ENCODE peak calls at places on chromosome 17, in nine cellular contexts. U is sigmoid colon, W is IMR-90, H is transverse colon, V is PC-9, N is fibroblast of the aortic adventitia, C is BJ, Z is heart left ventricle, D is epithelial cell of esophagus. B is an unnamed sample.

GRCh38 chr17:62614142-62614541 is 13.3 kb upstream of the MRC2 start:
- DNase-seq in U (no peak), W (peak), H (no peak), V (no peak), N (peak), C (peak), Z (no peak), D (no peak), B (peak)

GRCh38 chr17:33873218-33873617 is 381.9 kb upstream of the CCL2 start:
- DNase-seq in U (no peak), W (no peak), H (no peak), V (no peak), N (no peak), C (no peak), Z (no peak), D (no peak), B (no peak)

GRCh38 chr17:78125138-78125913 is 3.2 kb downstream of the TMC6 start:
- DNase-seq in U (no peak), W (no peak), H (no peak), V (no peak), N (no peak), C (no peak), Z (no peak), D (no peak), B (no peak)

GRCh38 chr17:82414548-82415281 is 3.4 kb upstream of the HEXD start:
- DNase-seq in U (peak), W (peak), H (peak), V (peak), N (peak), C (no peak), Z (peak), D (peak), B (no peak)

GRCh38 chr17:49987681-49988441 is 7.2 kb downstream of the DLX3 start:
- DNase-seq in U (no peak), W (no peak), H (no peak), V (peak), N (peak), C (no peak), Z (no peak), D (peak), B (no peak)

GRCh38 chr17:72008236-72008874 is 112.5 kb upstream of the SOX9 start:
- DNase-seq in U (no peak), W (peak), H (no peak), V (no peak), N (peak), C (no peak), Z (no peak), D (peak), B (no peak)

GRCh38 chr17:79332011-79332410 is 257.4 kb downstream of the ENGASE start:
- DNase-seq in U (no peak), W (no peak), H (no peak), V (no peak), N (no peak), C (no peak), Z (peak), D (no peak), B (no peak)

GRCh38 chr17:38981640-38982039 is 14.4 kb upstream of the FBXO47 start:
- DNase-seq in U (no peak), W (peak), H (no peak), V (no peak), N (peak), C (no peak), Z (no peak), D (no peak), B (no peak)

GRCh38 chr17:76562734-76563148 is 22.9 kb downstream of the PRCD start:
- DNase-seq in U (no peak), W (peak), H (no peak), V (no peak), N (peak), C (peak), Z (no peak), D (peak), B (peak)

GRCh38 chr17:60230358-60230757 is 80.6 kb downstream of the CA4 start:
- DNase-seq in U (no peak), W (peak), H (no peak), V (no peak), N (no peak), C (no peak), Z (no peak), D (peak), B (no peak)

GRCh38 chr17:20127660-20128413 is 118.7 kb downstream of the SPECC1 start:
- DNase-seq in U (no peak), W (peak), H (no peak), V (no peak), N (no peak), C (peak), Z (no peak), D (peak), B (no peak)

GRCh38 chr17:45948498-45948880 is 50.6 kb upstream of the STH start:
- DNase-seq in U (no peak), W (no peak), H (no peak), V (no peak), N (peak), C (no peak), Z (no peak), D (no peak), B (no peak)
- H3K4me3 ChIP-seq in U (no peak), W (no peak), H (no peak), V (peak), N (no peak), C (no peak), Z (no peak), D (no peak), B (no peak)

GRCh38 chr17:8123695-8124349 is at the start of gene HES7:
- DNase-seq in U (peak), W (peak), H (no peak), V (peak), N (no peak), C (no peak), Z (no peak), D (no peak), B (no peak)
- H3K4me3 ChIP-seq in U (peak), W (peak), H (no peak), V (peak), N (peak), C (peak), Z (peak), D (peak), B (peak)

GRCh38 chr17:27348196-27348595 is 54.3 kb downstream of the WSB1 start:
- DNase-seq in U (no peak), W (no peak), H (no peak), V (no peak), N (no peak), C (no peak), Z (no peak), D (no peak), B (no peak)

GRCh38 chr17:27343972-27344607 is 50.2 kb downstream of the WSB1 start:
- DNase-seq in U (no peak), W (no peak), H (no peak), V (no peak), N (peak), C (no peak), Z (no peak), D (no peak), B (no peak)

GRCh38 chr17:27343294-27343693 is 49.4 kb downstream of the WSB1 start:
- DNase-seq in U (no peak), W (no peak), H (no peak), V (no peak), N (no peak), C (no peak), Z (no peak), D (no peak), B (no peak)

GRCh38 chr17:27346228-27346899 is 52.5 kb downstream of the WSB1 start:
- DNase-seq in U (no peak), W (no peak), H (no peak), V (no peak), N (no peak), C (no peak), Z (no peak), D (no peak), B (no peak)

GRCh38 chr17:27345141-27345904 is 51.4 kb downstream of the WSB1 start:
- DNase-seq in U (no peak), W (peak), H (no peak), V (no peak), N (no peak), C (no peak), Z (no peak), D (peak), B (no peak)
- H3K4me3 ChIP-seq in U (no peak), W (no peak), H (no peak), V (no peak), N (no peak), C (no peak), Z (no peak), D (no peak), B (no peak)

GRCh38 chr17:74212913-74213791 is at the start of gene TTYH2:
- DNase-seq in U (peak), W (peak), H (peak), V (peak), N (peak), C (peak), Z (peak), D (peak), B (peak)

GRCh38 chr17:74211141-74211928 is 2.0 kb upstream of the TTYH2 start:
- DNase-seq in U (no peak), W (no peak), H (no peak), V (no peak), N (peak), C (no peak), Z (no peak), D (peak), B (no peak)

GRCh38 chr17:74212262-74212912 is 984 bp upstream of the TTYH2 start:
- DNase-seq in U (peak), W (no peak), H (peak), V (no peak), N (peak), C (no peak), Z (no peak), D (peak), B (no peak)

GRCh38 chr17:74210191-74211140 is 2.9 kb upstream of the TTYH2 start:
- DNase-seq in U (peak), W (peak), H (peak), V (peak), N (peak), C (no peak), Z (peak), D (peak), B (no peak)

DNA sequence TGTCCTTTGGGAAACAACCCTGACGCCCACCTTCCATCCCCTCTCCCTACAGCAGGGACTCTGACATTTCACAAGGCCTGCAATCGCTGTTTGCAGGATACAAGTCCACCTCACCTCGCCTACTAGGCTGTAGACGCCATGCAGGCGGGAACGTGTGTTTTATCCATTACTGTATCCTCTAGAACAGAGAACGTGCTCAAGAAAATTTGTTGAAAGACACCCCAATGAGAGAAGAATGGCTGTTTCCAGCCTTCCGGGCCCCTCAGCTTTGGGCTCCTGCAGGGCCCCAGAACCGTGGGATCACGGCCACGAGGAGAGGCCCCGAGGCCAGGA is 1.5 kb upstream of the TTYH2 start:
- DNase-seq in U (no peak), W (no peak), H (no peak), V (no peak), N (no peak), C (no peak), Z (no peak), D (peak), B (no peak)
- H3K4me3 ChIP-seq in U (peak), W (peak), H (no peak), V (no peak), N (peak), C (peak), Z (peak), D (peak), B (peak)

DNA sequence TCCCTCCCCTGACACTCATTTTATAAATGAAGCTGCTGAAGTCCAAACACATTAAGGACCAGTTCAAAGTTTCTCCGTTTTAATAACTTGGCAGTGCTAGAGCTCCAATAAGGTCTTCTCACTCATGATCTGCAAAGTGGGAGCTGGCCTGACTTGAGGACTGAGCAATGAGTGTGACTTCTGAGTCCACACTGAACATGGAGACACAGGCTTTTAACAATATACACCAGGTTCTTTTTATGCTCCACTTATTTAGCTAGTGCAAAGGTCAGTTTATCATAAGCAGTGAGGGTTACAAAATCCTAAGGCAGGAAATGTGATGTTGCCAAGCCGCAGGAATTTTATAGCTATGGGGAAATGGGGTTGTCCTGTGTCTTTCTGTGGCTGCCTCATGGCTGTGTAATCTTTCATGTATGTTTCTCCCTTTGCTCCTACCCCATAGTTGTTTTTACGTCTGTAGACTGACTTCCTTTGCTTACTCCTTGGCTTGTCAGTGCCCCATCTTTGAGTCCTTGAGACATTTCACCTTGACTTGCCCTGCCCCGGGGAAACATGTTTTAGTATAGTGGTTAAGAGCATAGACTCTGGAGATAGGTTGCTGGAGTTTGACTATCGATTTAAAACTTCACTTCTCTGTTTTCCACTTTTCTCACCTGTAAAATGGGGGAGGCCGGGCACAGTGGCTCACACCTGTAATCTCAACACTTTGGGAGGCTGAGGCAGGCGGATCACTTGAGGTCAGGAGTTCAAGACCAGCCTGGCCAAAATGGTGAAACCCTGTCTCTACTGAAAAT is 12.2 kb upstream of the MMD start:
- DNase-seq in U (peak), W (peak), H (peak), V (peak), N (peak), C (peak), Z (no peak), D (peak), B (peak)
- H3K4me3 ChIP-seq in U (no peak), W (no peak), H (no peak), V (peak), N (no peak), C (no peak), Z (no peak), D (no peak), B (no peak)

DNA sequence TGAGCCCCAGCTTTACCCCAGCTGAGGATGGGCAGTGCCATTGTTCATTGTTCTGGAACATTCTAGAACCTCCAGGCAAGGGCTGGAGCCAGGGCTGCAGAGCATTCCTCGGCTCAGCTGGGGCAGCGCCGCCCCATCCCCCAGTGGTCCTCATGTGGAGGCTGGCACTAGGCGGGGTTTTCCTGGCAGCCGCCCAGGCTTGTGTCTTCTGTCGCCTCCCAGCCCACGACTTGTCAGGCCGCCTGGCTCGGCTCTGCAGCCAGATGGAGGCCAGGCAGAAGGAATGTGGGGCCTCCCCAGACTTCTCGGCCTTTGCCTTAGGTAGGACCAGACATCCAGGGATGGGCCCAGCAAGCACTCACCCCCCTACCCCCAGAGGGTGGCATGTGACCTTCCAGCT is at the start of gene TMEM95:
- DNase-seq in U (peak), W (no peak), H (peak), V (peak), N (peak), C (no peak), Z (no peak), D (peak), B (no peak)
- H3K4me3 ChIP-seq in U (no peak), W (no peak), H (no peak), V (peak), N (peak), C (peak), Z (no peak), D (peak), B (peak)

DNA sequence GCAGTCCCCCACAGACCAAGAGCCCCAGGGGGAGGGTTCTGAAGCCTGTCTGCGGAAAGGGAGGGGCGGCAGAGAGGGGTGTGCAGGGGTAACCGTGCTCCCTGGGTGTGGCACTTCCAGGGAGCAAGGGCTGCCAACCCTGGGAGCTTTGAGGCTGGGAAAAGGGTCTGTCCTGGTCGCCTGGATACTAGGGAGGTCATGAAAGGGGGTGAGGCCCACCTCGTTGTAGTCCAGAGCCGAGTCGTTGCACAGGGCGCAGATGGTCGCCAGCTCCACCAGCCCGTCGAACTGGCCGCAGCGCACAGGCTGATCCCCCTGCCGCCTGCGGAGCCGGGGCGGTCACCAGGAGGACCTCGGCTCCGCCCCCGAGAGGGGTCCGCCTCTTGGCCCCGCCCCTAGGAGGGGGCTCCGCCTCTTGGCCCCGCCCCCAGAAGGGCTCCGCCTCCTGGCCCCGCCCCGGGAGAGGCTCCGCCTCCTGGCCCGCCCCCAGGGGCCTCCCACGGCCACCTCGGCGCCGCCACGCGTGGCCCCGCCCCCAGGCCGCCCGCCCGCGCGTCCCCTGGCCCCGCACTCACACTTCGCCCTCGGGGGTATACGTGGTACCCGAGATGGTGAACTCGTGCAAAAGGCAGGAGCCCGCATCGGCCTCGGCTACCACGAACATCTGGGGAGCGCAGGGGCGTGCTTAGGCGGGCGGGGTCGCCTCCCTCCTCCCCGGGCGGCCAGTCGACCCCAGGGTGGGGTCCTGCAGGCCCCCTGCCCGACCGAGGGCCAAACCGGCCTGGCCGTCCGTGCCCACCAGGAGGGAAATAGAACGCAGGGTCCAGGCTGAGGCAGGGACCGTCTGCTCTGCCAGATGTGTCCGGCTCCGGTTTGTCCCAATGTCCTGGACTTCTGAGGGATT is 19.5 kb downstream of the ATP2A3 start:
- DNase-seq in U (peak), W (peak), H (peak), V (peak), N (peak), C (no peak), Z (peak), D (peak), B (no peak)
- H3K4me3 ChIP-seq in U (peak), W (peak), H (no peak), V (no peak), N (peak), C (peak), Z (peak), D (no peak), B (peak)

GRCh38 chr17:37614391-37614790 is 5.2 kb upstream of the SYNRG start:
- DNase-seq in U (no peak), W (peak), H (no peak), V (no peak), N (peak), C (peak), Z (no peak), D (peak), B (peak)
- H3K4me3 ChIP-seq in U (no peak), W (no peak), H (no peak), V (no peak), N (no peak), C (no peak), Z (no peak), D (no peak), B (no peak)

DNA sequence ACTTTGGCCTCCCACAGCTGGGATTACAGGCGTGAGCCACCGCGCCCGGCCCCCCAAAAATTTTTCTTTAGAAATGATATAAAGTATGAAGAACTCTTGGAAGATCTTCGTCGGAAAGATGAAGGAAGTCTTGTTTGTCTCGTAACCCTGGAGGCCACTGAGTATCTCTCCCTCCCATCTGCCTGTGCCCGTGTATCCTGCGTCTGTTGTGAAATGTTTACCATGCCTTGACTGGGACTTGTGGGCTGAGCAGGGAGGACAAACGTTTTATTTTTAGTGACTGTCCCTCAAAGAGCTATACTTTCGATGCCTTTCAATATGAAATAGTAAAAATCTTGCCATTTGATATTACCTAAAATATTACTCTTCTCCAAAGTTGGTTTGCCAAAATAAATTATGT is 121.2 kb downstream of the RPTOR start:
- DNase-seq in U (no peak), W (no peak), H (no peak), V (no peak), N (no peak), C (no peak), Z (no peak), D (no peak), B (no peak)
- H3K4me3 ChIP-seq in U (no peak), W (no peak), H (no peak), V (no peak), N (no peak), C (no peak), Z (no peak), D (no peak), B (no peak)

B was measured in skeletal muscle cell.